ENCODE peak calls at places on chromosomes 11 and 22, in ten cellular contexts. Q is T-helper 9 cell; K is effector CD4-positive, alpha-beta T cell; V is germinal center; D is stimulated activated CD8-positive, alpha-beta memory T cell treated with anti-CD3 and anti-CD28 coated beads, Interleukin-12 subunit alpha, Interleukin-12 subunit beta, amount 100 ng/mL, for 1 hour; Z is NCI-H1105; Y is HT-29; T is lower lobe of right lung; N is T-helper 1 cell; G is EL. E is an unnamed sample.
A peak's percentile ranks its signal among the peaks of the same experiment; 100 is the strongest.

GRCh38 chr22:22229683-22230420 is 14.7 kb upstream of the VPREB1 start:
- DNase-seq in Q (no peak), K (no peak), V (no peak), D (no peak), Z (no peak), Y (no peak), T (no peak), N (no peak), G (no peak), E (no peak)

GRCh38 chr11:124170801-124171586 is 12.2 kb upstream of the OR10D3 start:
- DNase-seq in Q (no peak), K (no peak), V (no peak), D (no peak), Z (no peak), Y (no peak), T (no peak), N (no peak), G (no peak), E (no peak)

GRCh38 chr11:111344032-111344431 is 35.0 kb downstream of the POU2AF1 start:
- DNase-seq in Q (no peak), K (no peak), V (no peak), D (no peak), Z (no peak), Y (no peak), T (peak; percentile 56), N (no peak), G (peak; percentile 34), E (no peak)

GRCh38 chr11:93484716-93485115 is 58.5 kb downstream of the SMCO4 start:
- DNase-seq in Q (no peak), K (no peak), V (no peak), D (no peak), Z (no peak), Y (no peak), T (no peak), N (no peak), G (peak; percentile 31), E (no peak)

GRCh38 chr22:23190526-23190925 is 10.2 kb downstream of the BCR start:
- DNase-seq in Q (no peak), K (no peak), V (no peak), D (no peak), Z (no peak), Y (no peak), T (no peak), N (no peak), G (no peak), E (no peak)

GRCh38 chr11:120857508-120857907 is 166.4 kb upstream of the TBCEL start:
- DNase-seq in Q (no peak), K (no peak), V (no peak), D (no peak), Z (no peak), Y (no peak), T (no peak), N (no peak), G (no peak), E (no peak)

GRCh38 chr11:123258877-123259276 is 63.8 kb upstream of the CLMP start:
- DNase-seq in Q (no peak), K (no peak), V (no peak), D (no peak), Z (no peak), Y (no peak), T (no peak), N (no peak), G (no peak), E (no peak)

GRCh38 chr11:31509017-31509411 is 408 bp downstream of the IMMP1L start:
- DNase-seq in Q (no peak), K (no peak), V (no peak), D (no peak), Z (no peak), Y (no peak), T (no peak), N (no peak), G (no peak), E (no peak)

GRCh38 chr11:120467627-120468026 is 43.9 kb upstream of the GRIK4 start:
- DNase-seq in Q (no peak), K (no peak), V (no peak), D (no peak), Z (no peak), Y (peak; percentile 16), T (no peak), N (no peak), G (peak; percentile 74), E (no peak)

GRCh38 chr22:24164243-24164642 is 17.0 kb upstream of the SUSD2 start:
- DNase-seq in Q (no peak), K (no peak), V (no peak), D (no peak), Z (no peak), Y (no peak), T (no peak), N (no peak), G (no peak), E (no peak)

GRCh38 chr11:120013325-120014250 is 124.3 kb downstream of the TRIM29 start:
- DNase-seq in Q (no peak), K (no peak), V (peak; percentile 25), D (no peak), Z (no peak), Y (peak; percentile 72), T (no peak), N (no peak), G (no peak), E (peak; percentile 84)

GRCh38 chr11:71198141-71198822 is 54.1 kb downstream of the SHANK2 start:
- DNase-seq in Q (no peak), K (no peak), V (no peak), D (no peak), Z (no peak), Y (no peak), T (peak; percentile 15), N (no peak), G (no peak), E (no peak)

GRCh38 chr11:46296520-46297448 is 19.3 kb downstream of the CREB3L1 start:
- DNase-seq in Q (no peak), K (no peak), V (no peak), D (no peak), Z (peak; percentile 33), Y (no peak), T (no peak), N (no peak), G (peak; percentile 97), E (no peak)

GRCh38 chr11:1283091-1283511 is 26.3 kb downstream of the TOLLIP start:
- DNase-seq in Q (no peak), K (no peak), V (no peak), D (no peak), Z (no peak), Y (no peak), T (peak; percentile 41), N (no peak), G (no peak), E (no peak)

GRCh38 chr11:116861539-116861938 is 24.1 kb upstream of the APOA1 start:
- DNase-seq in Q (no peak), K (no peak), V (no peak), D (no peak), Z (no peak), Y (no peak), T (no peak), N (no peak), G (peak; percentile 74), E (no peak)

GRCh38 chr22:23037429-23038333 is 32.6 kb upstream of the GNAZ start:
- DNase-seq in Q (no peak), K (no peak), V (peak; percentile 21), D (no peak), Z (no peak), Y (no peak), T (no peak), N (no peak), G (no peak), E (no peak)

GRCh38 chr22:34150023-34150422 is 229.7 kb upstream of the LARGE1 start:
- DNase-seq in Q (no peak), K (no peak), V (no peak), D (no peak), Z (no peak), Y (no peak), T (no peak), N (no peak), G (no peak), E (no peak)

GRCh38 chr11:79546366-79546765 is 105.5 kb upstream of the TENM4 start:
- DNase-seq in Q (no peak), K (no peak), V (no peak), D (no peak), Z (no peak), Y (no peak), T (no peak), N (no peak), G (no peak), E (no peak)

GRCh38 chr11:116420770-116421528 is 351.8 kb downstream of the BUD13 start:
- DNase-seq in Q (no peak), K (no peak), V (no peak), D (no peak), Z (no peak), Y (no peak), T (no peak), N (no peak), G (no peak), E (no peak)

GRCh38 chr11:110715541-110715940 is 3.3 kb upstream of the ARHGAP20 start:
- DNase-seq in Q (no peak), K (no peak), V (no peak), D (no peak), Z (no peak), Y (no peak), T (no peak), N (no peak), G (peak; percentile 39), E (no peak)

GRCh38 chr22:32859743-32860142 is 58.2 kb downstream of the TIMP3 start:
- DNase-seq in Q (no peak), K (no peak), V (no peak), D (no peak), Z (no peak), Y (no peak), T (no peak), N (no peak), G (no peak), E (no peak)

GRCh38 chr11:17267576-17267975 is 9.0 kb upstream of the NUCB2 start:
- DNase-seq in Q (no peak), K (no peak), V (no peak), D (no peak), Z (no peak), Y (no peak), T (no peak), N (no peak), G (peak; percentile 95), E (no peak)

GRCh38 chr11:36775157-36775556 is 177.1 kb upstream of the RAG2 start:
- DNase-seq in Q (no peak), K (no peak), V (no peak), D (no peak), Z (no peak), Y (no peak), T (no peak), N (no peak), G (peak; percentile 12), E (no peak)

GRCh38 chr11:78138694-78139421 is 568 bp downstream of the ALG8 start:
- DNase-seq in Q (no peak), K (no peak), V (peak; percentile 54), D (peak; percentile 8), Z (peak; percentile 20), Y (peak; percentile 81), T (no peak), N (no peak), G (peak; percentile 51), E (no peak)